ENCODE peak calls at places on chromosomes 16 and 17, in ten cellular contexts. D is pulmonary artery endothelial cell; T is activated T-helper 1 cell treated with anti-CD3 and anti-CD28 coated beads, Interleukin-2, amount 50 U/mL, for 16 hours; Z is GM10248; X is cardiac fibroblast; O is HTR-8/SVneo; U is amniotic stem cell; P is stimulated activated CD4-positive, alpha-beta T cell treated with anti-CD3 and anti-CD28 coated beads, Interleukin-4, amount 100 ng/mL, for 4 hours; C is activated CD4-positive, alpha-beta T cell treated with anti-CD3 and anti-CD28 coated beads, Interleukin-2, amount 10 ng/mL, durations not matched to agents 7 days and 5 days; F is activated CD8-positive, alpha-beta T cell treated with anti-CD3 and anti-CD28 coated beads, Interleukin-2, amount 10 ng/mL, durations not matched to agents 7 days and 5 days. I is an unnamed sample.

GRCh38 chr16:27639588-27640276 is 89.8 kb downstream of the KATNIP start:
- DNase-seq in D (peak), T (no peak), Z (peak), X (peak), O (peak), U (peak), P (no peak), C (peak), F (peak), I (peak)

GRCh38 chr16:78768723-78769122 is 669.3 kb downstream of the WWOX start:
- DNase-seq in D (no peak), T (peak), Z (no peak), X (no peak), O (no peak), U (no peak), P (no peak), C (peak), F (no peak), I (peak)

GRCh38 chr17:71760062-71760720 is 360.6 kb upstream of the SOX9 start:
- DNase-seq in D (no peak), T (no peak), Z (no peak), X (no peak), O (no peak), U (no peak), P (no peak), C (no peak), F (no peak), I (no peak)

GRCh38 chr16:22075043-22075757 is 17.1 kb upstream of the VWA3A start:
- DNase-seq in D (no peak), T (no peak), Z (no peak), X (peak), O (no peak), U (no peak), P (no peak), C (no peak), F (no peak), I (no peak)

GRCh38 chr16:3121843-3122467 is 9.6 kb downstream of the ZNF205 start:
- DNase-seq in D (no peak), T (no peak), Z (no peak), X (peak), O (no peak), U (no peak), P (no peak), C (no peak), F (no peak), I (no peak)

GRCh38 chr17:57911021-57911420 is 44.2 kb downstream of the CUEDC1 start:
- DNase-seq in D (no peak), T (no peak), Z (no peak), X (no peak), O (no peak), U (no peak), P (no peak), C (no peak), F (no peak), I (no peak)

GRCh38 chr17:42937712-42938596 is 26.3 kb downstream of the AARSD1 start:
- DNase-seq in D (no peak), T (no peak), Z (peak), X (peak), O (peak), U (peak), P (peak), C (peak), F (peak), I (peak)

GRCh38 chr17:7058831-7059447 is 15.0 kb upstream of the SLC16A11 start:
- DNase-seq in D (peak), T (no peak), Z (no peak), X (peak), O (no peak), U (no peak), P (no peak), C (no peak), F (no peak), I (no peak)

GRCh38 chr17:63325885-63326284 is 120.2 kb downstream of the CYB561 start:
- DNase-seq in D (no peak), T (no peak), Z (no peak), X (no peak), O (no peak), U (no peak), P (no peak), C (no peak), F (no peak), I (no peak)

GRCh38 chr16:29994613-29995329 is 646 bp downstream of the HIRIP3 start:
- DNase-seq in D (no peak), T (no peak), Z (peak), X (peak), O (no peak), U (no peak), P (peak), C (peak), F (peak), I (peak)

GRCh38 chr17:50380369-50381259 is 7.6 kb downstream of the EME1 start:
- DNase-seq in D (no peak), T (no peak), Z (no peak), X (no peak), O (no peak), U (no peak), P (no peak), C (no peak), F (no peak), I (no peak)

GRCh38 chr17:53420035-53420641 is 402.6 kb upstream of the KIF2B start:
- DNase-seq in D (no peak), T (no peak), Z (no peak), X (no peak), O (no peak), U (no peak), P (no peak), C (no peak), F (no peak), I (no peak)

GRCh38 chr17:12431188-12431587 is 234.5 kb upstream of the MYOCD start:
- DNase-seq in D (no peak), T (no peak), Z (peak), X (no peak), O (no peak), U (no peak), P (no peak), C (no peak), F (no peak), I (no peak)

GRCh38 chr17:18025596-18026407 is 13.2 kb downstream of the ATPAF2 start:
- DNase-seq in D (no peak), T (no peak), Z (peak), X (peak), O (no peak), U (no peak), P (peak), C (peak), F (peak), I (peak)

GRCh38 chr17:78708510-78708973 is 73.5 kb downstream of the CYTH1 start:
- DNase-seq in D (peak), T (peak), Z (peak), X (peak), O (peak), U (peak), P (peak), C (peak), F (peak), I (peak)

GRCh38 chr17:42536372-42537155 is 523 bp downstream of the NAGLU start:
- DNase-seq in D (no peak), T (peak), Z (peak), X (peak), O (peak), U (no peak), P (peak), C (peak), F (peak), I (peak)

GRCh38 chr17:73787036-73787720 is 142.9 kb upstream of the SDK2 start:
- DNase-seq in D (no peak), T (no peak), Z (no peak), X (no peak), O (no peak), U (no peak), P (no peak), C (no peak), F (no peak), I (no peak)

GRCh38 chr17:10579270-10579669 is 29.8 kb upstream of the MYH2 start:
- DNase-seq in D (no peak), T (no peak), Z (no peak), X (no peak), O (no peak), U (no peak), P (no peak), C (no peak), F (no peak), I (no peak)

GRCh38 chr16:20904507-20905079 is 4.0 kb downstream of the LYRM1 start:
- DNase-seq in D (peak), T (no peak), Z (peak), X (peak), O (no peak), U (no peak), P (no peak), C (peak), F (peak), I (peak)

GRCh38 chr17:5419356-5419958 is at the start of gene NUP88:
- DNase-seq in D (peak), T (peak), Z (peak), X (peak), O (peak), U (peak), P (peak), C (peak), F (peak), I (peak)

GRCh38 chr16:23607740-23608139 is 11.6 kb upstream of the NDUFAB1 start:
- DNase-seq in D (no peak), T (no peak), Z (no peak), X (peak), O (no peak), U (no peak), P (no peak), C (no peak), F (no peak), I (no peak)

GRCh38 chr16:88306860-88307545 is 75.8 kb upstream of the ZNF469 start:
- DNase-seq in D (no peak), T (no peak), Z (no peak), X (peak), O (peak), U (peak), P (no peak), C (no peak), F (no peak), I (no peak)

GRCh38 chr17:40310882-40311391 is 2.0 kb downstream of the RARA start:
- DNase-seq in D (no peak), T (no peak), Z (peak), X (no peak), O (no peak), U (no peak), P (no peak), C (no peak), F (no peak), I (no peak)

GRCh38 chr17:41171881-41172280 is 3.9 kb upstream of the KRTAP4-3 start:
- DNase-seq in D (no peak), T (no peak), Z (no peak), X (peak), O (no peak), U (no peak), P (no peak), C (no peak), F (no peak), I (no peak)

GRCh38 chr17:80029235-80029974 is 6.3 kb downstream of the TBC1D16 start:
- DNase-seq in D (no peak), T (no peak), Z (no peak), X (peak), O (no peak), U (no peak), P (no peak), C (no peak), F (no peak), I (no peak)

GRCh38 chr16:31063843-31064611 is 10.0 kb downstream of the ZNF668 start:
- DNase-seq in D (no peak), T (no peak), Z (no peak), X (no peak), O (no peak), U (no peak), P (no peak), C (peak), F (peak), I (peak)

GRCh38 chr17:40323731-40324650 is 15.0 kb downstream of the RARA start:
- DNase-seq in D (no peak), T (peak), Z (no peak), X (peak), O (no peak), U (no peak), P (peak), C (peak), F (peak), I (peak)

GRCh38 chr17:57444632-57445031 is 188.3 kb downstream of the MSI2 start:
- DNase-seq in D (no peak), T (no peak), Z (no peak), X (no peak), O (no peak), U (no peak), P (no peak), C (no peak), F (no peak), I (no peak)

GRCh38 chr16:50299508-50300105 is 33.3 kb downstream of the ADCY7 start:
- DNase-seq in D (no peak), T (no peak), Z (no peak), X (no peak), O (no peak), U (no peak), P (no peak), C (no peak), F (no peak), I (no peak)

GRCh38 chr16:79363484-79363883 is 237.1 kb downstream of the MAF start:
- DNase-seq in D (no peak), T (no peak), Z (no peak), X (no peak), O (no peak), U (no peak), P (no peak), C (no peak), F (no peak), I (no peak)

I was measured in activated CD4-positive, alpha-beta memory T cell treated with anti-CD3 and anti-CD28 coated beads, Interleukin-2, amount 10 ng/mL, durations not matched to agents 7 days and 5 days.